ENCODE peak calls at places on chromosomes 12 and 14, in six cellular contexts. Z, Q, S, A, W and P are unnamed samples.
A peak's percentile ranks its signal among the peaks of the same experiment; 100 is the strongest.

GRCh38 chr14:104734991-104735779 is 11.2 kb downstream of the ADSS1 start:
- DNase-seq in Q (no peak), S (no peak), A (no peak), W (no peak), Z (no peak), P (no peak)

GRCh38 chr12:123026094-123026853 is 45.8 kb downstream of the ARL6IP4 start:
- DNase-seq in S (no peak), W (no peak), Q (no peak), Z (no peak), A (no peak), P (no peak)

GRCh38 chr14:35333347-35333730 is 41.2 kb downstream of the PSMA6 start:
- DNase-seq in A (no peak), Z (no peak), S (no peak), Q (no peak), W (no peak), P (no peak)

GRCh38 chr14:94696518-94696917 is 73.4 kb downstream of the GSC start:
- DNase-seq in Z (no peak), A (no peak), W (no peak), S (no peak), Q (no peak), P (no peak)

GRCh38 chr12:10069099-10069498 is 29.7 kb downstream of the CLEC1A start:
- DNase-seq in A (no peak), S (no peak), Q (no peak), W (no peak), Z (peak; percentile 30), P (peak; percentile 3)

GRCh38 chr14:54568821-54569591 is 2.1 kb downstream of the SAMD4A start:
- DNase-seq in W (no peak), A (peak; percentile 31), Q (no peak), S (no peak), Z (peak; percentile 42), P (no peak)

GRCh38 chr12:66688836-66689439 is 10.1 kb upstream of the GRIP1 start:
- DNase-seq in A (no peak), W (no peak), Q (peak; percentile 21), Z (peak; percentile 20), S (peak; percentile 35), P (peak; percentile 32)

GRCh38 chr14:74571901-74572828 is 39.9 kb downstream of the LTBP2 start:
- DNase-seq in A (no peak), S (peak; percentile 74), Q (peak; percentile 88), Z (peak; percentile 100), W (no peak), P (peak; percentile 99)

GRCh38 chr12:21825924-21826548 is 51.5 kb upstream of the KCNJ8 start:
- DNase-seq in A (no peak), W (no peak), Q (no peak), S (no peak), Z (peak; percentile 8), P (no peak)

GRCh38 chr12:104865080-104865479 is 93.0 kb downstream of the SLC41A2 start:
- DNase-seq in Z (no peak), W (no peak), A (no peak), S (no peak), Q (no peak), P (no peak)

GRCh38 chr12:52050116-52050770 is 999 bp upstream of the NR4A1 start:
- DNase-seq in Z (peak; percentile 53), W (no peak), S (no peak), Q (no peak), A (no peak), P (peak; percentile 68)

GRCh38 chr12:12032260-12032761 is 38.4 kb upstream of the BCL2L14 start:
- DNase-seq in S (no peak), Q (no peak), W (no peak), Z (no peak), A (no peak), P (no peak)

GRCh38 chr12:124721501-124722154 is 142.0 kb downstream of the SCARB1 start:
- DNase-seq in A (no peak), W (no peak), Z (no peak), S (no peak), Q (no peak), P (no peak)

GRCh38 chr14:24275524-24276139 is 4.2 kb upstream of the RABGGTA start:
- DNase-seq in A (no peak), W (no peak), Q (no peak), Z (no peak), S (no peak), P (no peak)

GRCh38 chr12:62640910-62641448 is 174.4 kb downstream of the MON2 start:
- DNase-seq in S (no peak), Q (peak; percentile 59), Z (peak; percentile 59), W (no peak), A (no peak), P (peak; percentile 54)

GRCh38 chr14:76463105-76463504 is 87.2 kb downstream of the ESRRB start:
- DNase-seq in W (no peak), Q (no peak), S (no peak), Z (no peak), A (no peak), P (no peak)

GRCh38 chr12:80700327-80700726 is 7.1 kb upstream of the MYF6 start:
- DNase-seq in Q (no peak), S (no peak), W (no peak), Z (no peak), A (no peak), P (no peak)

GRCh38 chr14:76844223-76844622 is 18.0 kb downstream of the LRRC74A start:
- DNase-seq in S (peak; percentile 29), W (peak; percentile 44), Q (no peak), Z (peak; percentile 61), A (peak; percentile 70), P (peak; percentile 86)

GRCh38 chr12:88977115-88977514 is 375.2 kb downstream of the DUSP6 start:
- DNase-seq in Z (no peak), W (no peak), Q (no peak), A (no peak), S (no peak), P (no peak)

GRCh38 chr12:58395470-58395869 is 454.1 kb downstream of the ATP23 start:
- DNase-seq in A (no peak), W (no peak), Q (no peak), Z (peak; percentile 48), S (no peak), P (no peak)

GRCh38 chr12:122726056-122726558 is 4.5 kb downstream of the HCAR1 start:
- DNase-seq in Q (no peak), A (no peak), W (no peak), Z (no peak), S (no peak), P (no peak)

GRCh38 chr12:107474639-107475539 is 210.7 kb upstream of the PWP1 start:
- DNase-seq in Z (peak; percentile 41), S (no peak), Q (no peak), A (no peak), W (no peak), P (no peak)

GRCh38 chr12:10136637-10137205 is 6.7 kb upstream of the CLEC7A start:
- DNase-seq in S (no peak), W (no peak), A (no peak), Q (no peak), Z (no peak), P (no peak)

GRCh38 chr12:45435945-45436710 is 220.2 kb downstream of the ANO6 start:
- DNase-seq in W (no peak), Z (no peak), A (no peak), S (no peak), Q (peak; percentile 80), P (no peak)

GRCh38 chr12:71354871-71355270 is 84.7 kb upstream of the LGR5 start:
- DNase-seq in A (no peak), Q (no peak), Z (no peak), W (no peak), S (no peak), P (no peak)

GRCh38 chr14:81164167-81164774 is 56.5 kb downstream of the GTF2A1 start:
- DNase-seq in W (peak; percentile 61), Q (peak; percentile 72), A (no peak), S (peak; percentile 55), Z (peak; percentile 87), P (peak; percentile 80)

GRCh38 chr14:75242546-75243273 is 35.9 kb upstream of the FOS start:
- DNase-seq in Z (peak; percentile 93), Q (peak; percentile 99), W (no peak), A (peak; percentile 28), S (no peak), P (peak; percentile 88)

GRCh38 chr12:92597997-92598396 is 104.8 kb upstream of the PLEKHG7 start:
- DNase-seq in S (no peak), A (no peak), Q (no peak), Z (peak; percentile 83), W (no peak), P (peak; percentile 62)

GRCh38 chr12:65306603-65307501 is 28.4 kb downstream of the MSRB3 start:
- DNase-seq in A (peak; percentile 50), Q (peak; percentile 39), S (peak; percentile 25), W (no peak), Z (peak; percentile 74), P (peak; percentile 88)

GRCh38 chr12:5506821-5507231 is 74.9 kb downstream of the NTF3 start:
- DNase-seq in W (no peak), A (peak; percentile 61), S (no peak), Z (no peak), Q (no peak), P (no peak)

GRCh38 chr14:104111301-104112112 is 26.0 kb downstream of the ASPG start:
- DNase-seq in Z (no peak), S (no peak), Q (no peak), A (peak; percentile 11), W (no peak), P (no peak)

GRCh38 chr12:88896958-88897357 is 316.7 kb upstream of the KITLG start:
- DNase-seq in A (no peak), S (no peak), Q (no peak), W (no peak), Z (peak; percentile 67), P (peak; percentile 23)

GRCh38 chr12:78002878-78003277 is 172.2 kb downstream of the NAV3 start:
- DNase-seq in Z (peak; percentile 49), Q (no peak), S (no peak), A (no peak), W (no peak), P (peak; percentile 49)

GRCh38 chr12:6829532-6830220 is 1.5 kb downstream of the P3H3 start:
- DNase-seq in S (peak; percentile 64), A (no peak), Q (no peak), Z (peak; percentile 21), W (no peak), P (no peak)
- H3K4me3 ChIP-seq in S (peak overlapping the region; percentile 87), A (peak overlapping the region; percentile 92), Q (peak overlapping the region; percentile 88), Z (peak overlapping the region; percentile 90), W (no peak overlapping the region), P (peak overlapping the region; percentile 89)

GRCh38 chr12:2417761-2418160 is 365.0 kb downstream of the CACNA1C start:
- DNase-seq in S (no peak), A (no peak), Z (no peak), Q (no peak), W (no peak), P (no peak)
- TF ChIP-seq CTCF in S (no peak), A (no peak), Z (no peak), Q (no peak), W (no peak), P (no peak)

DNA sequence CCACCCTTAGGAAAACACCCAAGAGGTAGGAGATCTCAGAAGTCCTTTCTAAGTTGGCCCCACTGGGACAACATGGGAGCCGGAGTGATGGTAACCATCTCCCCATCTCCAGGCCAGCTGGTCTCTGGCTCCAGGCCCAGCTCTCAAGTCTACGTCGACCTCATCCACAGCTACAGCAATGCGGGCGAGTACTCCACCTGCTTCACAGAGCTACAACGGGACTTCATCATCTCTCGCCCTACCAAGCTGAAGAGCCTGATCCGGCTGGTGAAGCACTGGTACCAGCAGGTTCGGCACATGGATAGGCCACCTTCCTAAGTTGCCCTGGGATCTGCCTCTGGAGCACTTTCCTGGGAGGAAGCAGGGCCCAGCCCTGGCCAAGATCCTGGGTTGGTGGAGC is 11.0 kb upstream of the OAS2 start:
- DNase-seq in A (no peak), S (no peak), Q (no peak), W (no peak), Z (no peak), P (no peak)
- H3K4me3 ChIP-seq in A (no peak overlapping the region), S (no peak overlapping the region), Q (no peak overlapping the region), W (no peak overlapping the region), Z (no peak overlapping the region), P (no peak overlapping the region)

GRCh38 chr14:99380991-99381687 is 99.5 kb downstream of the SETD3 start:
- DNase-seq in A (no peak), Q (no peak), S (no peak), Z (no peak), W (no peak), P (no peak)
- TF ChIP-seq CTCF in A (no peak), Q (no peak), S (no peak), Z (no peak), W (no peak), P (no peak)